ENCODE peak calls at places on chromosome 7, in ten cellular contexts. One of them, this sample, is unnamed.

GRCh38 chr7:151890355-151891004 is 13.6 kb upstream of the PRKAG2 start:
- DNase-seq in GM23248: no peak
- DNase-seq in neural crest cell: no peak
- DNase-seq in ACHN: no peak
- DNase-seq in left cardiac atrium: no peak
- DNase-seq in T-helper 1 cell: no peak
- DNase-seq in dermis blood vessel endothelial cell: no peak
- DNase-seq in OCI-M1: peak; percentile 35
- DNase-seq in cerebellum: peak; percentile 59
- DNase-seq in stimulated activated CD8-positive, alpha-beta memory T cell treated with anti-CD3 and anti-CD28 coated beads, Interleukin-15, amount 100 ng/mL, for 24 hours: no peak
- DNase-seq in this sample: no peak

GRCh38 chr7:155951554-155952158 is 139.4 kb upstream of the SHH start:
- DNase-seq in GM23248: peak; percentile 16
- DNase-seq in neural crest cell: no peak
- DNase-seq in ACHN: peak; percentile 99
- DNase-seq in left cardiac atrium: no peak
- DNase-seq in T-helper 1 cell: peak; percentile 5
- DNase-seq in dermis blood vessel endothelial cell: peak; percentile 86
- DNase-seq in OCI-M1: no peak
- DNase-seq in cerebellum: no peak
- DNase-seq in stimulated activated CD8-positive, alpha-beta memory T cell treated with anti-CD3 and anti-CD28 coated beads, Interleukin-15, amount 100 ng/mL, for 24 hours: no peak
- DNase-seq in this sample: peak; percentile 96

GRCh38 chr7:130850960-130851359 is 117.0 kb upstream of the KLF14 start:
- DNase-seq in GM23248: no peak
- DNase-seq in neural crest cell: no peak
- DNase-seq in ACHN: no peak
- DNase-seq in left cardiac atrium: no peak
- DNase-seq in T-helper 1 cell: no peak
- DNase-seq in dermis blood vessel endothelial cell: no peak
- DNase-seq in OCI-M1: no peak
- DNase-seq in cerebellum: no peak
- DNase-seq in stimulated activated CD8-positive, alpha-beta memory T cell treated with anti-CD3 and anti-CD28 coated beads, Interleukin-15, amount 100 ng/mL, for 24 hours: no peak
- DNase-seq in this sample: no peak

GRCh38 chr7:38215115-38215514 is 37.1 kb downstream of the STARD3NL start:
- DNase-seq in GM23248: peak; percentile 49
- DNase-seq in neural crest cell: no peak
- DNase-seq in ACHN: peak; percentile 43
- DNase-seq in left cardiac atrium: no peak
- DNase-seq in T-helper 1 cell: no peak
- DNase-seq in dermis blood vessel endothelial cell: peak; percentile 28
- DNase-seq in OCI-M1: no peak
- DNase-seq in cerebellum: no peak
- DNase-seq in stimulated activated CD8-positive, alpha-beta memory T cell treated with anti-CD3 and anti-CD28 coated beads, Interleukin-15, amount 100 ng/mL, for 24 hours: no peak
- DNase-seq in this sample: no peak

GRCh38 chr7:30406664-30407425 is 71.7 kb downstream of the NOD1 start:
- DNase-seq in GM23248: peak; percentile 2
- DNase-seq in neural crest cell: no peak
- DNase-seq in ACHN: no peak
- DNase-seq in left cardiac atrium: no peak
- DNase-seq in T-helper 1 cell: no peak
- DNase-seq in dermis blood vessel endothelial cell: no peak
- DNase-seq in OCI-M1: no peak
- DNase-seq in cerebellum: no peak
- DNase-seq in stimulated activated CD8-positive, alpha-beta memory T cell treated with anti-CD3 and anti-CD28 coated beads, Interleukin-15, amount 100 ng/mL, for 24 hours: no peak
- DNase-seq in this sample: no peak

GRCh38 chr7:100642534-100642907 is 1.2 kb upstream of the TFR2 start:
- DNase-seq in GM23248: no peak
- DNase-seq in neural crest cell: no peak
- DNase-seq in ACHN: no peak
- DNase-seq in left cardiac atrium: no peak
- DNase-seq in T-helper 1 cell: no peak
- DNase-seq in dermis blood vessel endothelial cell: no peak
- DNase-seq in OCI-M1: peak; percentile 85
- DNase-seq in cerebellum: no peak
- DNase-seq in stimulated activated CD8-positive, alpha-beta memory T cell treated with anti-CD3 and anti-CD28 coated beads, Interleukin-15, amount 100 ng/mL, for 24 hours: no peak
- DNase-seq in this sample: no peak

GRCh38 chr7:151382079-151382885 is 27.6 kb downstream of the WDR86 start:
- DNase-seq in GM23248: no peak
- DNase-seq in neural crest cell: no peak
- DNase-seq in ACHN: no peak
- DNase-seq in left cardiac atrium: no peak
- DNase-seq in T-helper 1 cell: no peak
- DNase-seq in dermis blood vessel endothelial cell: no peak
- DNase-seq in OCI-M1: no peak
- DNase-seq in cerebellum: no peak
- DNase-seq in stimulated activated CD8-positive, alpha-beta memory T cell treated with anti-CD3 and anti-CD28 coated beads, Interleukin-15, amount 100 ng/mL, for 24 hours: no peak
- DNase-seq in this sample: no peak

GRCh38 chr7:114789942-114790341 is 132.0 kb upstream of the MDFIC start:
- DNase-seq in GM23248: peak; percentile 93
- DNase-seq in neural crest cell: no peak
- DNase-seq in ACHN: no peak
- DNase-seq in left cardiac atrium: no peak
- DNase-seq in T-helper 1 cell: peak; percentile 47
- DNase-seq in dermis blood vessel endothelial cell: peak; percentile 80
- DNase-seq in OCI-M1: no peak
- DNase-seq in cerebellum: no peak
- DNase-seq in stimulated activated CD8-positive, alpha-beta memory T cell treated with anti-CD3 and anti-CD28 coated beads, Interleukin-15, amount 100 ng/mL, for 24 hours: no peak
- DNase-seq in this sample: peak; percentile 68

GRCh38 chr7:41466760-41467384 is 236.0 kb downstream of the INHBA start:
- DNase-seq in GM23248: no peak
- DNase-seq in neural crest cell: no peak
- DNase-seq in ACHN: no peak
- DNase-seq in left cardiac atrium: no peak
- DNase-seq in T-helper 1 cell: no peak
- DNase-seq in dermis blood vessel endothelial cell: no peak
- DNase-seq in OCI-M1: no peak
- DNase-seq in cerebellum: no peak
- DNase-seq in stimulated activated CD8-positive, alpha-beta memory T cell treated with anti-CD3 and anti-CD28 coated beads, Interleukin-15, amount 100 ng/mL, for 24 hours: no peak
- DNase-seq in this sample: no peak

GRCh38 chr7:158312789-158313188 is 274.8 kb downstream of the PTPRN2 start:
- DNase-seq in GM23248: no peak
- DNase-seq in neural crest cell: no peak
- DNase-seq in ACHN: no peak
- DNase-seq in left cardiac atrium: no peak
- DNase-seq in T-helper 1 cell: no peak
- DNase-seq in dermis blood vessel endothelial cell: no peak
- DNase-seq in OCI-M1: no peak
- DNase-seq in cerebellum: no peak
- DNase-seq in stimulated activated CD8-positive, alpha-beta memory T cell treated with anti-CD3 and anti-CD28 coated beads, Interleukin-15, amount 100 ng/mL, for 24 hours: no peak
- DNase-seq in this sample: no peak

GRCh38 chr7:155529346-155529745 is 17.0 kb downstream of the CNPY1 start:
- DNase-seq in GM23248: no peak
- DNase-seq in neural crest cell: no peak
- DNase-seq in ACHN: no peak
- DNase-seq in left cardiac atrium: no peak
- DNase-seq in T-helper 1 cell: no peak
- DNase-seq in dermis blood vessel endothelial cell: no peak
- DNase-seq in OCI-M1: no peak
- DNase-seq in cerebellum: no peak
- DNase-seq in stimulated activated CD8-positive, alpha-beta memory T cell treated with anti-CD3 and anti-CD28 coated beads, Interleukin-15, amount 100 ng/mL, for 24 hours: no peak
- DNase-seq in this sample: no peak

GRCh38 chr7:149444260-149444659 is 16.6 kb downstream of the ZNF777 start:
- DNase-seq in GM23248: no peak
- DNase-seq in neural crest cell: no peak
- DNase-seq in ACHN: no peak
- DNase-seq in left cardiac atrium: no peak
- DNase-seq in T-helper 1 cell: no peak
- DNase-seq in dermis blood vessel endothelial cell: no peak
- DNase-seq in OCI-M1: peak; percentile 62
- DNase-seq in cerebellum: no peak
- DNase-seq in stimulated activated CD8-positive, alpha-beta memory T cell treated with anti-CD3 and anti-CD28 coated beads, Interleukin-15, amount 100 ng/mL, for 24 hours: no peak
- DNase-seq in this sample: no peak

GRCh38 chr7:99375070-99375807 is 709 bp downstream of the ARPC1B start:
- DNase-seq in GM23248: peak; percentile 87
- DNase-seq in neural crest cell: peak; percentile 30
- DNase-seq in ACHN: peak; percentile 88
- DNase-seq in left cardiac atrium: peak; percentile 85
- DNase-seq in T-helper 1 cell: peak; percentile 80
- DNase-seq in dermis blood vessel endothelial cell: peak; percentile 77
- DNase-seq in OCI-M1: peak; percentile 84
- DNase-seq in cerebellum: peak; percentile 64
- DNase-seq in stimulated activated CD8-positive, alpha-beta memory T cell treated with anti-CD3 and anti-CD28 coated beads, Interleukin-15, amount 100 ng/mL, for 24 hours: peak; percentile 42
- DNase-seq in this sample: peak; percentile 78

GRCh38 chr7:1028044-1028770 is 16.1 kb upstream of the GPR146 start:
- DNase-seq in GM23248: peak; percentile 96
- DNase-seq in neural crest cell: peak; percentile 73
- DNase-seq in ACHN: peak; percentile 93
- DNase-seq in left cardiac atrium: peak; percentile 93
- DNase-seq in T-helper 1 cell: peak; percentile 84
- DNase-seq in dermis blood vessel endothelial cell: peak; percentile 93
- DNase-seq in OCI-M1: peak; percentile 89
- DNase-seq in cerebellum: peak; percentile 96
- DNase-seq in stimulated activated CD8-positive, alpha-beta memory T cell treated with anti-CD3 and anti-CD28 coated beads, Interleukin-15, amount 100 ng/mL, for 24 hours: peak; percentile 64
- DNase-seq in this sample: peak; percentile 92